ENCODE peak calls at places on chromosomes 2 and 18, in nine cellular contexts. One of them, this sample, is unnamed.

GRCh38 chr18:36265035-36265434 is 32.5 kb upstream of the FHOD3 start:
- DNase-seq in epithelial cell of esophagus: no peak
- DNase-seq in fibroblast of mammary gland: no peak
- DNase-seq in Caco-2: no peak
- DNase-seq in body of pancreas: no peak
- DNase-seq in BE2C: no peak
- DNase-seq in mesothelial cell of epicardium: no peak
- DNase-seq in CD8-positive, alpha-beta T cell: no peak
- DNase-seq in WTC11: no peak
- DNase-seq in this sample: no peak

GRCh38 chr18:63970803-63971191 is 916 bp downstream of the SERPINB8 start:
- DNase-seq in epithelial cell of esophagus: peak
- DNase-seq in Caco-2: peak
- DNase-seq in BE2C: no peak
- DNase-seq in mesothelial cell of epicardium: peak
- DNase-seq in fibroblast of mammary gland: no peak
- DNase-seq in CD8-positive, alpha-beta T cell: no peak
- DNase-seq in body of pancreas: peak
- DNase-seq in WTC11: peak
- DNase-seq in this sample: no peak

GRCh38 chr2:23992931-23993330 is 17.0 kb upstream of the MFSD2B start:
- DNase-seq in fibroblast of mammary gland: no peak
- DNase-seq in mesothelial cell of epicardium: no peak
- DNase-seq in WTC11: no peak
- DNase-seq in BE2C: no peak
- DNase-seq in CD8-positive, alpha-beta T cell: no peak
- DNase-seq in epithelial cell of esophagus: no peak
- DNase-seq in Caco-2: no peak
- DNase-seq in body of pancreas: no peak
- DNase-seq in this sample: no peak

GRCh38 chr18:9669016-9669415 is 39.1 kb upstream of the RAB31 start:
- DNase-seq in WTC11: no peak
- DNase-seq in Caco-2: no peak
- DNase-seq in body of pancreas: no peak
- DNase-seq in epithelial cell of esophagus: no peak
- DNase-seq in BE2C: no peak
- DNase-seq in mesothelial cell of epicardium: no peak
- DNase-seq in CD8-positive, alpha-beta T cell: no peak
- DNase-seq in fibroblast of mammary gland: no peak
- DNase-seq in this sample: no peak

GRCh38 chr2:96870631-96871255 is 863 bp upstream of the SEMA4C start:
- DNase-seq in epithelial cell of esophagus: peak
- DNase-seq in BE2C: no peak
- DNase-seq in fibroblast of mammary gland: no peak
- DNase-seq in CD8-positive, alpha-beta T cell: peak
- DNase-seq in body of pancreas: peak
- DNase-seq in WTC11: no peak
- DNase-seq in Caco-2: no peak
- DNase-seq in mesothelial cell of epicardium: no peak
- DNase-seq in this sample: no peak

GRCh38 chr2:28352726-28353125 is 39.9 kb upstream of the FOSL2 start:
- DNase-seq in epithelial cell of esophagus: no peak
- DNase-seq in CD8-positive, alpha-beta T cell: no peak
- DNase-seq in body of pancreas: no peak
- DNase-seq in fibroblast of mammary gland: no peak
- DNase-seq in WTC11: no peak
- DNase-seq in mesothelial cell of epicardium: no peak
- DNase-seq in Caco-2: no peak
- DNase-seq in BE2C: no peak
- DNase-seq in this sample: no peak

GRCh38 chr2:14713248-14713647 is 80.7 kb downstream of the LRATD1 start:
- DNase-seq in mesothelial cell of epicardium: no peak
- DNase-seq in fibroblast of mammary gland: no peak
- DNase-seq in CD8-positive, alpha-beta T cell: no peak
- DNase-seq in body of pancreas: no peak
- DNase-seq in BE2C: no peak
- DNase-seq in WTC11: no peak
- DNase-seq in Caco-2: no peak
- DNase-seq in epithelial cell of esophagus: no peak
- DNase-seq in this sample: no peak

GRCh38 chr2:229044581-229044980 is 226.5 kb downstream of the PID1 start:
- DNase-seq in body of pancreas: no peak
- DNase-seq in CD8-positive, alpha-beta T cell: no peak
- DNase-seq in Caco-2: no peak
- DNase-seq in WTC11: no peak
- DNase-seq in BE2C: no peak
- DNase-seq in mesothelial cell of epicardium: no peak
- DNase-seq in epithelial cell of esophagus: no peak
- DNase-seq in fibroblast of mammary gland: peak
- DNase-seq in this sample: no peak

GRCh38 chr18:8516391-8517250 is 92.6 kb upstream of the RAB12 start:
- DNase-seq in WTC11: no peak
- DNase-seq in body of pancreas: no peak
- DNase-seq in BE2C: no peak
- DNase-seq in CD8-positive, alpha-beta T cell: no peak
- DNase-seq in mesothelial cell of epicardium: no peak
- DNase-seq in fibroblast of mammary gland: no peak
- DNase-seq in epithelial cell of esophagus: peak
- DNase-seq in Caco-2: no peak
- DNase-seq in this sample: no peak

GRCh38 chr18:35039633-35040032 is 1.6 kb upstream of the MAPRE2 start:
- DNase-seq in epithelial cell of esophagus: peak
- DNase-seq in CD8-positive, alpha-beta T cell: no peak
- DNase-seq in BE2C: no peak
- DNase-seq in body of pancreas: no peak
- DNase-seq in WTC11: no peak
- DNase-seq in fibroblast of mammary gland: no peak
- DNase-seq in Caco-2: no peak
- DNase-seq in mesothelial cell of epicardium: no peak
- DNase-seq in this sample: no peak

GRCh38 chr2:197079414-197079813 is 152.9 kb upstream of the PGAP1 start:
- DNase-seq in body of pancreas: no peak
- DNase-seq in fibroblast of mammary gland: no peak
- DNase-seq in epithelial cell of esophagus: no peak
- DNase-seq in CD8-positive, alpha-beta T cell: no peak
- DNase-seq in WTC11: no peak
- DNase-seq in BE2C: no peak
- DNase-seq in mesothelial cell of epicardium: no peak
- DNase-seq in Caco-2: no peak
- DNase-seq in this sample: no peak

GRCh38 chr2:79530443-79530842 is 17.6 kb downstream of the CTNNA2 start:
- DNase-seq in body of pancreas: no peak
- DNase-seq in CD8-positive, alpha-beta T cell: no peak
- DNase-seq in WTC11: no peak
- DNase-seq in fibroblast of mammary gland: peak
- DNase-seq in epithelial cell of esophagus: no peak
- DNase-seq in Caco-2: no peak
- DNase-seq in mesothelial cell of epicardium: no peak
- DNase-seq in BE2C: no peak
- DNase-seq in this sample: no peak

GRCh38 chr2:23286765-23287155 is 98.2 kb upstream of the KLHL29 start:
- DNase-seq in WTC11: no peak
- DNase-seq in Caco-2: no peak
- DNase-seq in fibroblast of mammary gland: peak
- DNase-seq in CD8-positive, alpha-beta T cell: no peak
- DNase-seq in body of pancreas: peak
- DNase-seq in mesothelial cell of epicardium: no peak
- DNase-seq in BE2C: no peak
- DNase-seq in epithelial cell of esophagus: peak
- DNase-seq in this sample: no peak

GRCh38 chr18:35526476-35527120 is 28.8 kb upstream of the INO80C start:
- DNase-seq in fibroblast of mammary gland: peak
- DNase-seq in BE2C: no peak
- DNase-seq in epithelial cell of esophagus: peak
- DNase-seq in body of pancreas: peak
- DNase-seq in CD8-positive, alpha-beta T cell: no peak
- DNase-seq in Caco-2: no peak
- DNase-seq in WTC11: no peak
- DNase-seq in mesothelial cell of epicardium: no peak
- DNase-seq in this sample: no peak

GRCh38 chr2:42755161-42755900 is 8.6 kb downstream of the OXER1 start:
- DNase-seq in WTC11: no peak
- DNase-seq in epithelial cell of esophagus: no peak
- DNase-seq in Caco-2: no peak
- DNase-seq in body of pancreas: peak
- DNase-seq in mesothelial cell of epicardium: no peak
- DNase-seq in fibroblast of mammary gland: peak
- DNase-seq in CD8-positive, alpha-beta T cell: no peak
- DNase-seq in BE2C: no peak
- DNase-seq in this sample: no peak

GRCh38 chr2:145702305-145702704 is 1182.4 kb upstream of the ZEB2 start:
- DNase-seq in epithelial cell of esophagus: no peak
- DNase-seq in CD8-positive, alpha-beta T cell: no peak
- DNase-seq in mesothelial cell of epicardium: no peak
- DNase-seq in body of pancreas: no peak
- DNase-seq in fibroblast of mammary gland: peak
- DNase-seq in WTC11: no peak
- DNase-seq in Caco-2: no peak
- DNase-seq in BE2C: no peak
- DNase-seq in this sample: no peak

GRCh38 chr2:157788201-157788600 is 87.9 kb downstream of the ACVR1 start:
- DNase-seq in WTC11: no peak
- DNase-seq in Caco-2: no peak
- DNase-seq in body of pancreas: no peak
- DNase-seq in epithelial cell of esophagus: peak
- DNase-seq in mesothelial cell of epicardium: no peak
- DNase-seq in fibroblast of mammary gland: no peak
- DNase-seq in CD8-positive, alpha-beta T cell: no peak
- DNase-seq in BE2C: no peak
- DNase-seq in this sample: no peak

GRCh38 chr18:57910134-57910533 is 107.0 kb upstream of the ATP8B1 start:
- DNase-seq in epithelial cell of esophagus: no peak
- DNase-seq in fibroblast of mammary gland: no peak
- DNase-seq in Caco-2: no peak
- DNase-seq in BE2C: no peak
- DNase-seq in CD8-positive, alpha-beta T cell: no peak
- DNase-seq in body of pancreas: no peak
- DNase-seq in mesothelial cell of epicardium: no peak
- DNase-seq in WTC11: no peak
- DNase-seq in this sample: no peak

GRCh38 chr2:178271629-178272333 is 77.5 kb downstream of the OSBPL6 start:
- DNase-seq in epithelial cell of esophagus: peak
- DNase-seq in BE2C: no peak
- DNase-seq in Caco-2: no peak
- DNase-seq in body of pancreas: peak
- DNase-seq in mesothelial cell of epicardium: no peak
- DNase-seq in fibroblast of mammary gland: peak
- DNase-seq in CD8-positive, alpha-beta T cell: no peak
- DNase-seq in WTC11: no peak
- DNase-seq in this sample: no peak

GRCh38 chr2:37281916-37282315 is 42.7 kb downstream of the PRKD3 start:
- DNase-seq in mesothelial cell of epicardium: no peak
- DNase-seq in body of pancreas: no peak
- DNase-seq in Caco-2: no peak
- DNase-seq in CD8-positive, alpha-beta T cell: no peak
- DNase-seq in epithelial cell of esophagus: no peak
- DNase-seq in BE2C: no peak
- DNase-seq in WTC11: no peak
- DNase-seq in fibroblast of mammary gland: no peak
- DNase-seq in this sample: no peak
- TF ChIP-seq CTCF in mesothelial cell of epicardium: no peak
- TF ChIP-seq CTCF in body of pancreas: no peak
- TF ChIP-seq CTCF in Caco-2: peak
- TF ChIP-seq CTCF in CD8-positive, alpha-beta T cell: no peak
- TF ChIP-seq CTCF in epithelial cell of esophagus: peak
- TF ChIP-seq CTCF in BE2C: no peak
- TF ChIP-seq CTCF in WTC11: no peak
- TF ChIP-seq CTCF in fibroblast of mammary gland: peak
- TF ChIP-seq CTCF in this sample: peak

GRCh38 chr2:129813404-129813803 is 166.1 kb upstream of the RAB6C start:
- DNase-seq in CD8-positive, alpha-beta T cell: no peak
- DNase-seq in body of pancreas: no peak
- DNase-seq in fibroblast of mammary gland: peak
- DNase-seq in BE2C: no peak
- DNase-seq in Caco-2: no peak
- DNase-seq in epithelial cell of esophagus: no peak
- DNase-seq in WTC11: no peak
- DNase-seq in mesothelial cell of epicardium: no peak
- DNase-seq in this sample: no peak
- TF ChIP-seq CTCF in CD8-positive, alpha-beta T cell: no peak
- TF ChIP-seq CTCF in body of pancreas: no peak
- TF ChIP-seq CTCF in fibroblast of mammary gland: no peak
- TF ChIP-seq CTCF in BE2C: peak
- TF ChIP-seq CTCF in Caco-2: peak
- TF ChIP-seq CTCF in epithelial cell of esophagus: peak
- TF ChIP-seq CTCF in WTC11: no peak
- TF ChIP-seq CTCF in mesothelial cell of epicardium: no peak
- TF ChIP-seq CTCF in this sample: peak

GRCh38 chr2:108943067-108943350 is 46.0 kb downstream of the EDAR start:
- DNase-seq in mesothelial cell of epicardium: no peak
- DNase-seq in CD8-positive, alpha-beta T cell: no peak
- DNase-seq in WTC11: no peak
- DNase-seq in epithelial cell of esophagus: peak
- DNase-seq in fibroblast of mammary gland: no peak
- DNase-seq in Caco-2: no peak
- DNase-seq in BE2C: no peak
- DNase-seq in body of pancreas: no peak
- DNase-seq in this sample: no peak

GRCh38 chr2:108942231-108943066 is 46.6 kb downstream of the EDAR start:
- DNase-seq in BE2C: no peak
- DNase-seq in epithelial cell of esophagus: no peak
- DNase-seq in Caco-2: no peak
- DNase-seq in CD8-positive, alpha-beta T cell: no peak
- DNase-seq in mesothelial cell of epicardium: no peak
- DNase-seq in WTC11: no peak
- DNase-seq in fibroblast of mammary gland: no peak
- DNase-seq in body of pancreas: no peak
- DNase-seq in this sample: no peak

GRCh38 chr2:108945969-108946368 is 43.1 kb downstream of the EDAR start:
- DNase-seq in body of pancreas: peak
- DNase-seq in mesothelial cell of epicardium: no peak
- DNase-seq in epithelial cell of esophagus: no peak
- DNase-seq in BE2C: no peak
- DNase-seq in CD8-positive, alpha-beta T cell: no peak
- DNase-seq in fibroblast of mammary gland: no peak
- DNase-seq in Caco-2: no peak
- DNase-seq in WTC11: no peak
- DNase-seq in this sample: no peak

GRCh38 chr2:108946442-108946841 is 42.6 kb downstream of the EDAR start:
- DNase-seq in WTC11: no peak
- DNase-seq in fibroblast of mammary gland: no peak
- DNase-seq in body of pancreas: no peak
- DNase-seq in epithelial cell of esophagus: no peak
- DNase-seq in BE2C: no peak
- DNase-seq in Caco-2: no peak
- DNase-seq in mesothelial cell of epicardium: no peak
- DNase-seq in CD8-positive, alpha-beta T cell: no peak
- DNase-seq in this sample: no peak

GRCh38 chr2:108944601-108945241 is 44.3 kb downstream of the EDAR start:
- DNase-seq in Caco-2: no peak
- DNase-seq in fibroblast of mammary gland: no peak
- DNase-seq in epithelial cell of esophagus: no peak
- DNase-seq in mesothelial cell of epicardium: no peak
- DNase-seq in BE2C: no peak
- DNase-seq in CD8-positive, alpha-beta T cell: no peak
- DNase-seq in body of pancreas: no peak
- DNase-seq in WTC11: peak
- DNase-seq in this sample: no peak
- TF ChIP-seq CTCF in Caco-2: no peak
- TF ChIP-seq CTCF in fibroblast of mammary gland: no peak
- TF ChIP-seq CTCF in epithelial cell of esophagus: no peak
- TF ChIP-seq CTCF in mesothelial cell of epicardium: peak
- TF ChIP-seq CTCF in BE2C: peak
- TF ChIP-seq CTCF in CD8-positive, alpha-beta T cell: no peak
- TF ChIP-seq CTCF in body of pancreas: no peak
- TF ChIP-seq CTCF in WTC11: no peak
- TF ChIP-seq CTCF in this sample: no peak

GRCh38 chr2:6866239-6866745 is 585 bp upstream of the CMPK2 start:
- DNase-seq in WTC11: peak
- DNase-seq in Caco-2: peak
- DNase-seq in CD8-positive, alpha-beta T cell: peak
- DNase-seq in body of pancreas: peak
- DNase-seq in mesothelial cell of epicardium: no peak
- DNase-seq in epithelial cell of esophagus: peak
- DNase-seq in fibroblast of mammary gland: peak
- DNase-seq in BE2C: peak
- DNase-seq in this sample: no peak
- TF ChIP-seq CTCF in WTC11: no peak
- TF ChIP-seq CTCF in Caco-2: peak
- TF ChIP-seq CTCF in CD8-positive, alpha-beta T cell: peak
- TF ChIP-seq CTCF in body of pancreas: peak
- TF ChIP-seq CTCF in mesothelial cell of epicardium: no peak
- TF ChIP-seq CTCF in epithelial cell of esophagus: peak
- TF ChIP-seq CTCF in fibroblast of mammary gland: peak
- TF ChIP-seq CTCF in BE2C: peak
- TF ChIP-seq CTCF in this sample: no peak